ENCODE peak calls at places on chromosomes 16 and 17, in five cellular contexts. E is stimulated activated CD8-positive, alpha-beta memory T cell treated with anti-CD3 and anti-CD28 coated beads, Interleukin-12 subunit alpha, Interleukin-12 subunit beta, amount 100 ng/mL, for 4 hours; F is breast epithelium; D is GM23338; X is NCI-H1694 treated with DMSO at 0.1 percent for 48 hours. H is an unnamed sample.

GRCh38 chr16:12329246-12329995 is 352.9 kb downstream of the SNX29 start:
- DNase-seq in E (no peak), F (no peak), D (no peak), X (no peak), H (no peak)

GRCh38 chr17:74394977-74395376 is 27.7 kb downstream of the GPR142 start:
- DNase-seq in E (no peak), F (peak; percentile 27), D (no peak), X (no peak), H (no peak)

GRCh38 chr16:57305159-57305811 is 20.8 kb upstream of the PLLP start:
- DNase-seq in E (no peak), F (no peak), D (no peak), X (no peak), H (peak; percentile 52)

GRCh38 chr16:69166221-69166833 is 20.6 kb upstream of the SNTB2 start:
- DNase-seq in E (peak; percentile 51), F (no peak), D (no peak), X (no peak), H (no peak)

GRCh38 chr16:64089697-64090096 is 1032.2 kb downstream of the CDH11 start:
- DNase-seq in E (no peak), F (no peak), D (peak; percentile 81), X (peak; percentile 32), H (no peak)

GRCh38 chr16:474420-475122 is 49.1 kb downstream of the RAB11FIP3 start:
- DNase-seq in E (no peak), F (no peak), D (no peak), X (no peak), H (no peak)

GRCh38 chr17:4598776-4599504 is 14.6 kb downstream of the SMTNL2 start:
- DNase-seq in E (no peak), F (peak; percentile 31), D (no peak), X (no peak), H (no peak)

GRCh38 chr17:44763170-44763569 is 4.4 kb downstream of the ADAM11 start:
- DNase-seq in E (no peak), F (no peak), D (no peak), X (no peak), H (no peak)

GRCh38 chr17:73646409-73647305 is 2.4 kb upstream of the SDK2 start:
- DNase-seq in E (no peak), F (no peak), D (peak; percentile 85), X (peak; percentile 16), H (no peak)

GRCh38 chr16:30585022-30585399 is 486 bp downstream of the ZNF785 start:
- DNase-seq in E (no peak), F (no peak), D (peak; percentile 70), X (no peak), H (no peak)

GRCh38 chr17:57963149-57963511 is 7.9 kb upstream of the CUEDC1 start:
- DNase-seq in E (no peak), F (peak; percentile 4), D (no peak), X (no peak), H (no peak)

GRCh38 chr17:14429084-14429483 is 128.2 kb downstream of the HS3ST3B1 start:
- DNase-seq in E (no peak), F (no peak), D (no peak), X (no peak), H (no peak)

GRCh38 chr17:50180593-50180992 is 14.8 kb downstream of the SGCA start:
- DNase-seq in E (no peak), F (no peak), D (no peak), X (no peak), H (no peak)

GRCh38 chr17:62671553-62671952 is 44.1 kb downstream of the MRC2 start:
- DNase-seq in E (no peak), F (peak; percentile 74), D (no peak), X (no peak), H (no peak)

GRCh38 chr16:1768767-1769401 is 2.5 kb downstream of the NME3 start:
- DNase-seq in E (no peak), F (no peak), D (no peak), X (no peak), H (no peak)

GRCh38 chr17:81109957-81110356 is 55.4 kb upstream of the PVALEF start:
- DNase-seq in E (no peak), F (no peak), D (no peak), X (no peak), H (no peak)

GRCh38 chr16:24962747-24963146 is 52.4 kb downstream of the ARHGAP17 start:
- DNase-seq in E (no peak), F (no peak), D (no peak), X (no peak), H (no peak)

GRCh38 chr17:49996495-49997255 is 1.7 kb upstream of the DLX3 start:
- DNase-seq in E (peak; percentile 44), F (no peak), D (peak; percentile 64), X (peak; percentile 42), H (no peak)

H was measured in hypothalamus.